ENCODE peak calls at places on chromosomes 16 and 17, in six cellular contexts. E, I, A, V, O and Q are unnamed samples.

GRCh38 chr16:17499223-17499902 is 28.6 kb upstream of the XYLT1 start:
- DNase-seq in E (no peak), I (no peak), O (no peak), V (no peak), A (no peak), Q (no peak)

GRCh38 chr16:82384017-82384416 is 214.0 kb upstream of the MPHOSPH6 start:
- DNase-seq in V (no peak), E (no peak), I (no peak), O (no peak), A (no peak), Q (no peak)

GRCh38 chr16:81885976-81886586 is 107.0 kb downstream of the PLCG2 start:
- DNase-seq in I (peak; percentile 34), O (no peak), E (no peak), V (no peak), A (peak; percentile 77), Q (no peak)

GRCh38 chr16:57743886-57744645 is 8.5 kb downstream of the KATNB1 start:
- DNase-seq in I (no peak), E (no peak), A (no peak), V (no peak), O (no peak), Q (no peak)

GRCh38 chr17:35732806-35733136 is 1.3 kb downstream of the RASL10B start:
- DNase-seq in E (no peak), I (no peak), O (no peak), A (no peak), V (no peak), Q (no peak)

GRCh38 chr17:65584604-65585521 is 23.4 kb upstream of the AXIN2 start:
- DNase-seq in O (no peak), V (peak; percentile 79), E (no peak), A (no peak), I (no peak), Q (no peak)

GRCh38 chr16:71552698-71553503 is 24.0 kb downstream of the TAT start:
- DNase-seq in V (no peak), I (no peak), E (no peak), A (no peak), O (no peak), Q (no peak)

GRCh38 chr17:9237661-9238301 is 216.5 kb downstream of the NTN1 start:
- DNase-seq in I (no peak), E (no peak), V (no peak), A (no peak), O (no peak), Q (no peak)

DNA sequence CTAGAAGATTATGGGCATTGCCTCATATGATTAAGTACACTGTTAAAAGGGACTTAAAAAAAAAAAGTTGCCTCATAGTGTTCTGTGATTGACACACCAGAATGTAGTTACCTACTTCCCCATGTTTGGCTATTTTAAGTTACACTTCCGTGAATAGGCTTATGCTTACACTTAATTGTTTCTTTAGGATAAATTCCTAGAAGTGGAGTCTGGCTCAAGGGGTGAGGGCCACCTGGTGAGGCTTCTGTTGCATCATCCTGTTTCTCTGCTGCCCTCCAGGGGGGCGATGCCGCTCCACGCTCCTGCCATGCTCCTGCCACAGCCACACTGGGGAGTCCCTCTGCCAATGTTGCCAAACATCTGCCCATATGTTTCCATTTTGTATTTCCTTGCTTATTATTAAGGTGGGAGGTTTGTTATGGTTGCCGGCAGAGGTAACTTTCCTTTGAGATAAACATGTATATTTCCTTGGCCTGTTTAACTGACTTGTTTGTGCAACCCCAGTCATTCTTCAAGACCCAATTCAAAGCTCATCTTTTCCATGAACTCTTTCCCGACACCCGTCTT is 73.1 kb downstream of the KSR1 start:
- DNase-seq in I (peak; percentile 72), V (no peak), E (no peak), O (no peak), A (no peak), Q (no peak)
- TF ChIP-seq CTCF in I (no peak), V (peak; percentile 10), E (no peak), O (no peak), A (no peak), Q (no peak)

DNA sequence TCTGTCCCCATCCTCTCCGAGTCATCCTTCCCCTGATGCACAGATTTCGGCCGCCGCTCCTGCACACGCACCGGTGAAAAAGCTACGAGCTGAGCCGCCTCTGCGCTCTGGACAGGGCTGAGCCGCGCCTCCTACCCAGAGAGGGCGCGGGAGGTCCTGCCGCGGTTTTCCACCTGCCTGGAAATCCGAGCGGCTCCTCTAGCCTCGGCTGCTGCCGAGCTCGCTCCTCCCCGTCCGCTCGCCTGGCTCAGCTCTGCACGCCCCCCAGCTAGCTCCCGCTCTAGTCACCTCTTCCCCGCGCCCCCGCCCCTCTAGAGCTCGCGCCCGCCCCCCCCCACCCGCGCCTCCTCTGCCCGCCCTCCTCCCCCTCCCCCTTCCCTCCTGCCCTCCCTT is 198 bp upstream of the SHISA9 start:
- DNase-seq in I (no peak), A (peak; percentile 80), E (no peak), O (no peak), V (no peak), Q (no peak)
- H3K4me3 ChIP-seq in I (no peak overlapping the region), A (peak overlapping the region; percentile 82), E (peak overlapping the region; percentile 61), O (no peak overlapping the region), V (no peak overlapping the region), Q (no peak overlapping the region)

GRCh38 chr16:74030000-74030399 is 266.6 kb upstream of the PSMD7 start:
- DNase-seq in I (no peak), V (no peak), A (no peak), E (no peak), O (no peak), Q (no peak)

GRCh38 chr16:74035816-74036215 is 260.8 kb upstream of the PSMD7 start:
- DNase-seq in O (no peak), A (no peak), I (peak; percentile 1), V (no peak), E (no peak), Q (no peak)

GRCh38 chr16:74031551-74031950 is 265.1 kb upstream of the PSMD7 start:
- DNase-seq in I (no peak), A (no peak), E (no peak), O (no peak), V (no peak), Q (no peak)

GRCh38 chr16:74029122-74029805 is 267.4 kb upstream of the PSMD7 start:
- DNase-seq in V (no peak), I (no peak), O (no peak), A (no peak), E (no peak), Q (no peak)

GRCh38 chr16:74034862-74035261 is 261.8 kb upstream of the PSMD7 start:
- DNase-seq in A (no peak), I (peak; percentile 36), V (no peak), E (no peak), O (no peak), Q (no peak)
- TF ChIP-seq CTCF in A (peak; percentile 56), I (peak; percentile 13), V (no peak), E (peak; percentile 34), O (peak; percentile 44), Q (peak; percentile 43)

DNA sequence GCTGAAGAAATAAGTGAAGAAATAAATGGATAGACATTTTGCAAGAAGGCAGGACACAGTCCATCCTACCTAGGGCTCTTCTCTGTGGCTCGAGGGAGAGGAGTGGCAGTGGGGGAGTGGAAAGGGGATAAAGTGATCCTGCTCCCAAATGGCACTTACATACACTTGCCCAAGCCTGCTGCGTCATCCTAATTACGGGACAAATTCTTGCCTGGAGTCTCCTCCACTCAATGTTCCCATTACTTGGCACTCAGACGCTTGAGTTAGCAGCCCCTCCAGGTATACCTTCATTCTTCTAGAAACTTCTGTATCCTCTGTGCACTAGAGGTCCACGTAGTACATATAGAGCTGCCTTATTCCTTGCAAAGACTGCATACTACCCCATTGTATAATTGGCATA is 15.7 kb upstream of the MAP3K14 start:
- DNase-seq in A (no peak), O (no peak), I (no peak), V (no peak), E (no peak), Q (no peak)
- H3K4me3 ChIP-seq in A (no peak overlapping the region), O (no peak overlapping the region), I (no peak overlapping the region), V (no peak overlapping the region), E (no peak overlapping the region), Q (no peak overlapping the region)

GRCh38 chr16:48330847-48331204 is 54.4 kb downstream of the SIAH1 start:
- DNase-seq in E (no peak), A (no peak), I (no peak), V (no peak), O (no peak), Q (no peak)

GRCh38 chr16:48332978-48333377 is 52.2 kb downstream of the SIAH1 start:
- DNase-seq in A (no peak), O (no peak), V (no peak), I (no peak), E (no peak), Q (no peak)

GRCh38 chr16:48330133-48330846 is 54.9 kb downstream of the SIAH1 start:
- DNase-seq in A (no peak), I (no peak), O (no peak), E (no peak), V (no peak), Q (no peak)

GRCh38 chr16:48335961-48336360 is 49.3 kb downstream of the SIAH1 start:
- DNase-seq in I (peak; percentile 54), E (no peak), O (no peak), A (no peak), V (no peak), Q (no peak)

GRCh38 chr16:48334325-48334724 is 50.9 kb downstream of the SIAH1 start:
- DNase-seq in E (no peak), I (no peak), O (no peak), V (no peak), A (peak; percentile 68), Q (no peak)
- TF ChIP-seq CTCF in E (no peak), I (no peak), O (no peak), V (no peak), A (peak; percentile 66), Q (no peak)

GRCh38 chr17:78357177-78357586 is 2.7 kb downstream of the SOCS3 start:
- DNase-seq in A (no peak), O (peak; percentile 83), I (peak; percentile 88), E (no peak), V (peak; percentile 83), Q (no peak)
- H3K4me3 ChIP-seq in A (no peak overlapping the region), O (peak overlapping the region; percentile 78), I (peak overlapping the region; percentile 90), E (peak overlapping the region; percentile 94), V (no peak overlapping the region), Q (peak overlapping the region; percentile 83)

DNA sequence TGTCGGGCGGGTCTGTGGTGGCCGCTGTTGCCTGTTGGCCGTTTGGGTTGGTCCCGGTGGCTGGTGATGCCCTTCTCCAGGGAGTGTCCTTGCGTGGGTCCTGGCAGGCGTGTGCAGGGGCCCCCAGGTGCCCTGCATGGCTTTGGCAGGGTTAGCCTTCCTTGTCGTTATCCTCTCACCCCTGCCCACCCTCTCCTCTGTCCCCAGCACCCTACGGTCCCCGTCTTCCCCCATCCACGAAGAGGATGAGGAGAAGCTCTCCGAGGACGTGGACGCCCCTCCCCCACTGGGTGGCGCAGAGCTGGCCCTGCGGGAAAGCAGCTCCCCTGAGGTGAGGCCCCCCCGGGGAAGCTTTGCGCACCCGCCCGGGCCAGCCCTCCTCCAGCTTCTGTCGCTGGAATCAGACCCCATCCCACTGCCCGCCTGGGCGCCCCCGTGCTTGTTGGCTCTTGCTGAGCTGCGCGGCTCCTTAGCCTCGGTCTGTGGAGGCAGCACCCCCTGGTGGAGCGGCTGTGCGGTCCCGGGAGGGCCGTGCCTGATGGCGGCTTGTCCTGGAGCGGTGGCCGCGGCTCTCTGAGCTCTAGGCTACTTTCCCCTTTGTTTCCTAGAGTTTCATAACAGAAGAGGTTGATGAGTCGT is 10.6 kb upstream of the NUDT16L1 start:
- DNase-seq in A (peak; percentile 90), V (peak; percentile 67), I (no peak), E (no peak), O (no peak), Q (no peak)
- TF ChIP-seq CTCF in A (peak; percentile 81), V (peak; percentile 66), I (peak; percentile 27), E (peak; percentile 83), O (peak; percentile 40), Q (peak; percentile 30)

GRCh38 chr16:86513471-86514277 is 3.3 kb downstream of the FOXF1 start:
- DNase-seq in I (no peak), V (no peak), E (no peak), O (no peak), A (no peak), Q (no peak)
- H3K4me3 ChIP-seq in I (no peak overlapping the region), V (no peak overlapping the region), E (no peak overlapping the region), O (no peak overlapping the region), A (no peak overlapping the region), Q (no peak overlapping the region)

GRCh38 chr17:8151120-8151640 is 1.0 kb downstream of the PER1 start:
- DNase-seq in I (peak; percentile 98), V (peak; percentile 95), O (peak; percentile 96), E (no peak), A (peak; percentile 81), Q (peak; percentile 57)
- TF ChIP-seq CTCF in I (no peak), V (no peak), O (no peak), E (no peak), A (no peak), Q (no peak)